ENCODE peak calls at places on chromosomes 2 and 18, in ten cellular contexts. B, N, T, E, Y, L, X, U, F and C are unnamed samples.

GRCh38 chr2:41947701-41948396 is 100.0 kb upstream of the PKDCC start:
- DNase-seq in L (no peak), Y (no peak), T (no peak), U (no peak), E (no peak), X (no peak), F (no peak), N (no peak), B (no peak), C (no peak)

GRCh38 chr2:212928681-212929080 is 222.7 kb downstream of the IKZF2 start:
- DNase-seq in B (no peak), N (no peak), Y (no peak), E (peak; percentile 45), L (no peak), X (no peak), T (no peak), U (no peak), F (no peak), C (no peak)

GRCh38 chr2:158004131-158004530 is 97.5 kb upstream of the UPP2 start:
- DNase-seq in N (no peak), Y (no peak), T (no peak), B (no peak), U (no peak), E (no peak), L (no peak), X (no peak), F (no peak), C (no peak)

GRCh38 chr2:37501121-37501520 is 156.7 kb downstream of the QPCT start:
- DNase-seq in E (no peak), U (no peak), Y (no peak), L (no peak), N (no peak), B (no peak), F (no peak), T (no peak), X (no peak), C (no peak)

GRCh38 chr18:79986726-79987125 is 1.6 kb downstream of the TXNL4A start:
- DNase-seq in L (no peak), B (no peak), T (no peak), X (no peak), N (no peak), U (no peak), F (peak; percentile 21), E (peak; percentile 25), Y (no peak), C (no peak)

GRCh38 chr2:85459771-85460170 is 41.3 kb downstream of the SH2D6 start:
- DNase-seq in N (no peak), T (no peak), X (no peak), L (no peak), E (no peak), Y (no peak), B (no peak), U (no peak), F (no peak), C (no peak)

GRCh38 chr18:40413160-40413559 is 1541.9 kb upstream of the PIK3C3 start:
- DNase-seq in F (no peak), N (no peak), Y (no peak), B (no peak), U (no peak), X (no peak), L (peak; percentile 25), T (peak; percentile 49), E (peak; percentile 13), C (peak; percentile 55)

GRCh38 chr2:16138811-16139662 is 198.7 kb downstream of the MYCN start:
- DNase-seq in B (no peak), Y (no peak), U (no peak), X (no peak), L (no peak), E (no peak), F (no peak), N (no peak), T (no peak), C (no peak)

GRCh38 chr18:76558881-76559667 is 64.0 kb upstream of the ZNF516 start:
- DNase-seq in L (no peak), N (no peak), X (no peak), E (no peak), U (no peak), Y (no peak), T (no peak), F (no peak), B (no peak), C (peak; percentile 25)

GRCh38 chr2:18910843-18911242 is 321.5 kb upstream of the NT5C1B start:
- DNase-seq in L (no peak), N (no peak), F (peak; percentile 23), E (peak; percentile 72), Y (no peak), B (no peak), U (no peak), X (no peak), T (peak; percentile 78), C (peak; percentile 75)

GRCh38 chr2:122737429-122738077 is 982.1 kb downstream of the TSN start:
- DNase-seq in T (no peak), B (no peak), X (no peak), F (no peak), U (peak; percentile 61), Y (no peak), E (no peak), N (no peak), L (no peak), C (peak; percentile 6)

GRCh38 chr2:238302751-238303150 is 14.3 kb upstream of the PER2 start:
- DNase-seq in T (no peak), U (no peak), F (no peak), B (no peak), E (no peak), L (no peak), N (no peak), Y (no peak), X (no peak), C (no peak)

GRCh38 chr18:44452346-44452745 is 228.3 kb upstream of the SETBP1 start:
- DNase-seq in T (no peak), L (no peak), B (no peak), U (no peak), F (no peak), E (peak; percentile 24), X (no peak), Y (no peak), N (no peak), C (peak; percentile 79)